ENCODE peak calls at places on chromosomes 7 and 10, in five cellular contexts. One of them, this sample, is unnamed.

GRCh38 chr7:92621641-92622429 is 31.6 kb upstream of the FAM133B start:
- DNase-seq in sigmoid colon: no peak
- DNase-seq in esophagus muscularis mucosa: no peak
- DNase-seq in spleen: no peak
- DNase-seq in HCT116: no peak
- DNase-seq in this sample: no peak

GRCh38 chr10:1938317-1938716 is 201.0 kb upstream of the ADARB2 start:
- DNase-seq in sigmoid colon: no peak
- DNase-seq in esophagus muscularis mucosa: no peak
- DNase-seq in HCT116: no peak
- DNase-seq in spleen: no peak
- DNase-seq in this sample: no peak

GRCh38 chr7:16369851-16370250 is 51.5 kb downstream of the CRPPA start:
- DNase-seq in spleen: no peak
- DNase-seq in sigmoid colon: no peak
- DNase-seq in esophagus muscularis mucosa: no peak
- DNase-seq in HCT116: no peak
- DNase-seq in this sample: no peak

GRCh38 chr10:102397222-102398171 is 2.0 kb downstream of the NFKB2 start:
- DNase-seq in esophagus muscularis mucosa: no peak
- DNase-seq in sigmoid colon: no peak
- DNase-seq in HCT116: no peak
- DNase-seq in spleen: no peak
- DNase-seq in this sample: no peak

GRCh38 chr10:83896219-83896618 is 243.1 kb upstream of the GHITM start:
- DNase-seq in sigmoid colon: no peak
- DNase-seq in HCT116: no peak
- DNase-seq in spleen: no peak
- DNase-seq in esophagus muscularis mucosa: no peak
- DNase-seq in this sample: no peak

GRCh38 chr7:133850497-133851070 is 276.6 kb upstream of the LRGUK start:
- DNase-seq in esophagus muscularis mucosa: no peak
- DNase-seq in HCT116: no peak
- DNase-seq in spleen: no peak
- DNase-seq in sigmoid colon: no peak
- DNase-seq in this sample: peak

GRCh38 chr7:74027683-74028320 is at the start of gene ELN:
- DNase-seq in HCT116: no peak
- DNase-seq in spleen: no peak
- DNase-seq in esophagus muscularis mucosa: peak
- DNase-seq in sigmoid colon: peak
- DNase-seq in this sample: peak

GRCh38 chr7:83055197-83055596 is 107.5 kb downstream of the PCLO start:
- DNase-seq in esophagus muscularis mucosa: no peak
- DNase-seq in sigmoid colon: no peak
- DNase-seq in HCT116: no peak
- DNase-seq in spleen: no peak
- DNase-seq in this sample: no peak

GRCh38 chr7:134927076-134927475 is 59.2 kb upstream of the AGBL3 start:
- DNase-seq in HCT116: no peak
- DNase-seq in sigmoid colon: no peak
- DNase-seq in spleen: no peak
- DNase-seq in esophagus muscularis mucosa: peak
- DNase-seq in this sample: no peak

GRCh38 chr7:20797174-20798080 is 10.7 kb upstream of the SP8 start:
- DNase-seq in HCT116: no peak
- DNase-seq in esophagus muscularis mucosa: no peak
- DNase-seq in spleen: no peak
- DNase-seq in sigmoid colon: no peak
- DNase-seq in this sample: no peak

GRCh38 chr7:128755816-128756476 is 16.8 kb downstream of the CALU start:
- DNase-seq in sigmoid colon: peak
- DNase-seq in esophagus muscularis mucosa: peak
- DNase-seq in spleen: no peak
- DNase-seq in HCT116: no peak
- DNase-seq in this sample: no peak

GRCh38 chr7:1933066-1933835 is 263.2 kb downstream of the ELFN1 start:
- DNase-seq in HCT116: no peak
- DNase-seq in sigmoid colon: no peak
- DNase-seq in esophagus muscularis mucosa: no peak
- DNase-seq in spleen: peak
- DNase-seq in this sample: no peak

GRCh38 chr7:142772051-142772450 is 1.3 kb downstream of the PRSS2 start:
- DNase-seq in sigmoid colon: no peak
- DNase-seq in HCT116: no peak
- DNase-seq in spleen: no peak
- DNase-seq in esophagus muscularis mucosa: no peak
- DNase-seq in this sample: no peak
- TF ChIP-seq POLR2AphosphoS5 in sigmoid colon: no peak
- TF ChIP-seq POLR2AphosphoS5 in HCT116: no peak
- TF ChIP-seq POLR2AphosphoS5 in spleen: no peak
- TF ChIP-seq POLR2AphosphoS5 in esophagus muscularis mucosa: no peak
- TF ChIP-seq POLR2AphosphoS5 in this sample: no peak

DNA sequence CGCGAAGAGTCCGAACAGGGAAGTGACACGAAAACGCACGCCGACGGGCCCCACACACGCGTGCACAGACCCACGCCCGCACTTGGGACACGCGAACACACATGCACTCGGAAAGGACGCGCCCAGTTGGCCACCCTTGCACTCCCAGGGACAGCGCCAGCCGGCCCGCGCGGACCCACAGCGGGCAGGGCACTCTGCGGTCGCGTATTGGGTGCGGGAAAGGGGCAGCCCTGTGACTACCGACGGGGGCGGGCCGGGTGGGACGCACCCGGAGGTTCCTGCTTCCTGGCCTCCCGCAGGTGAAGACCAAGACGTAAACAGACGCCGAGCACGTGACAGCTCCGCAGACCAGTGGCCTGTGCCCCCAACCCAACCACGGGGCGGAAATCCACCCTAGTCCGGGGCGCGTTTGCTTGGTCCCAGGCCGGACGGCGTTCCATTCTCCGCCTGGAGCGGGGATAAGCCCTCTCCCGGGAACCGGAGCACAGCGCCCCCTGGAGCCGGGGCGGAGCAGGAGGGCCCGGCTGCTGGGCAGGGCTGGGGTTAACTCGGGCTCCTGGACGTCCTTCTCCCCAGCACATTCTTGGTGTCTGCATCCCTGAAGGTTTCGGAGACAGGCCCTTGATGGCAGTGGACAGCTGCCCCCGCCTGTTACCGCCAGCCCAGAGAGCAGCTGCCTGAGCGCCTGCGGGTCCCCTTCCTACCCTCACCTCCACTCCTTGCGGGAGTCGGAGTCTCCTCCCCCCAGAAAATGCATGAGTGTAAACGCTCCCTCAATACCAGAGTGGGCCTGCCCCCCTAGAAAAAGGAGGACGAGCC is 2.0 kb upstream of the LZTS2 start:
- DNase-seq in esophagus muscularis mucosa: no peak
- DNase-seq in sigmoid colon: peak
- DNase-seq in spleen: peak
- DNase-seq in HCT116: peak
- DNase-seq in this sample: peak
- TF ChIP-seq POLR2AphosphoS5 in esophagus muscularis mucosa: no peak
- TF ChIP-seq POLR2AphosphoS5 in sigmoid colon: no peak
- TF ChIP-seq POLR2AphosphoS5 in spleen: peak
- TF ChIP-seq POLR2AphosphoS5 in HCT116: peak
- TF ChIP-seq POLR2AphosphoS5 in this sample: no peak

GRCh38 chr7:95997632-95998031 is 225.3 kb downstream of the DYNC1I1 start:
- DNase-seq in sigmoid colon: no peak
- DNase-seq in spleen: no peak
- DNase-seq in HCT116: no peak
- DNase-seq in esophagus muscularis mucosa: no peak
- DNase-seq in this sample: no peak
- TF ChIP-seq POLR2AphosphoS5 in sigmoid colon: no peak
- TF ChIP-seq POLR2AphosphoS5 in spleen: no peak
- TF ChIP-seq POLR2AphosphoS5 in HCT116: no peak
- TF ChIP-seq POLR2AphosphoS5 in esophagus muscularis mucosa: no peak
- TF ChIP-seq POLR2AphosphoS5 in this sample: no peak

DNA sequence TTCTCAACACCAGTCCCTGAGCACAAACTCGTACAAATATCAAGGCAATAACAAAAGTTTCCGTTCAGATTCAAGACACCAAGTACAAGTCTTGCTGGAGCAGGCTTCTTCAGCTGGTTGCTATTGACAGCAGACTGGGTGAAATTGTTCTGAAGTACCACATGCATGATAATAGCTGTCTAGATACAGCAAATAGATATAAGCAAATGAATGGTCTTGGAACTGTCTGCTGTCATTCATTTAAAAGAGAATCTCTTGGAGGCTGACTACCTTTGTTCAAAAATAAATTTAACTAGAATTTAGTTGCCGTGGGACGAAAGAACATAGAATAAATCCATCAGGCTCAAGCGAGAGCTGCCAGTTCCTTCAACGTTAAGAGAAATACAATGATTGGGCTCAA is 35.5 kb downstream of the SORCS1 start:
- DNase-seq in esophagus muscularis mucosa: no peak
- DNase-seq in sigmoid colon: no peak
- DNase-seq in spleen: no peak
- DNase-seq in HCT116: no peak
- DNase-seq in this sample: no peak
- TF ChIP-seq POLR2AphosphoS5 in esophagus muscularis mucosa: no peak
- TF ChIP-seq POLR2AphosphoS5 in sigmoid colon: no peak
- TF ChIP-seq POLR2AphosphoS5 in spleen: no peak
- TF ChIP-seq POLR2AphosphoS5 in HCT116: no peak
- TF ChIP-seq POLR2AphosphoS5 in this sample: no peak

GRCh38 chr10:24518411-24518810 is 205.3 kb downstream of the ARHGAP21 start:
- DNase-seq in sigmoid colon: no peak
- DNase-seq in esophagus muscularis mucosa: no peak
- DNase-seq in HCT116: no peak
- DNase-seq in spleen: no peak
- DNase-seq in this sample: no peak
- TF ChIP-seq POLR2AphosphoS5 in sigmoid colon: no peak
- TF ChIP-seq POLR2AphosphoS5 in esophagus muscularis mucosa: no peak
- TF ChIP-seq POLR2AphosphoS5 in HCT116: no peak
- TF ChIP-seq POLR2AphosphoS5 in spleen: no peak
- TF ChIP-seq POLR2AphosphoS5 in this sample: no peak